ENCODE peak calls at places on chromosome 10, in seven cellular contexts. N, S, P, A, F, W and Q are unnamed samples.

GRCh38 chr10:51168086-51168815 is 94.0 kb downstream of the PRKG1 start:
- DNase-seq in N (no peak), S (no peak), P (no peak), A (no peak), F (no peak), W (no peak), Q (no peak)

GRCh38 chr10:99532687-99533495 is at the start of gene NKX2-3:
- DNase-seq in N (no peak), S (peak), P (peak), A (peak), F (no peak), W (peak), Q (no peak)

GRCh38 chr10:33237736-33238624 is 96.5 kb downstream of the NRP1 start:
- DNase-seq in N (no peak), S (no peak), P (peak), A (no peak), F (no peak), W (peak), Q (peak)

GRCh38 chr10:94279835-94280709 is 82.7 kb downstream of the NOC3L start:
- DNase-seq in N (peak), S (peak), P (peak), A (peak), F (no peak), W (peak), Q (no peak)

GRCh38 chr10:4067552-4068254 is 282.7 kb upstream of the KLF6 start:
- DNase-seq in N (no peak), S (peak), P (peak), A (no peak), F (no peak), W (no peak), Q (no peak)

GRCh38 chr10:14884082-14884481 is 5.4 kb downstream of the SUV39H2 start:
- DNase-seq in N (no peak), S (no peak), P (no peak), A (no peak), F (no peak), W (no peak), Q (no peak)

GRCh38 chr10:15321431-15322321 is 49.4 kb downstream of the FAM171A1 start:
- DNase-seq in N (peak), S (no peak), P (peak), A (no peak), F (no peak), W (peak), Q (peak)

GRCh38 chr10:37844644-37845043 is 12.8 kb downstream of the ZNF248 start:
- DNase-seq in N (no peak), S (no peak), P (no peak), A (no peak), F (no peak), W (no peak), Q (no peak)

GRCh38 chr10:97849101-97849490 is 547 bp upstream of the GOLGA7B start:
- DNase-seq in N (no peak), S (peak), P (no peak), A (no peak), F (no peak), W (no peak), Q (no peak)

GRCh38 chr10:30529373-30529998 is 95.5 kb downstream of the MAP3K8 start:
- DNase-seq in N (peak), S (peak), P (no peak), A (no peak), F (peak), W (no peak), Q (no peak)

GRCh38 chr10:17353568-17353967 is 100.8 kb downstream of the ST8SIA6 start:
- DNase-seq in N (no peak), S (no peak), P (no peak), A (no peak), F (no peak), W (no peak), Q (peak)

GRCh38 chr10:23884671-23885070 is 324.3 kb upstream of the KIAA1217 start:
- DNase-seq in N (no peak), S (no peak), P (no peak), A (no peak), F (no peak), W (no peak), Q (no peak)

GRCh38 chr10:119538632-119539358 is 3.7 kb downstream of the RGS10 start:
- DNase-seq in N (no peak), S (no peak), P (no peak), A (no peak), F (no peak), W (no peak), Q (no peak)

GRCh38 chr10:58586282-58586681 is 73.6 kb downstream of the BICC1 start:
- DNase-seq in N (no peak), S (no peak), P (no peak), A (no peak), F (no peak), W (no peak), Q (no peak)

GRCh38 chr10:5692476-5693358 is 8.1 kb downstream of the TASOR2 start:
- DNase-seq in N (peak), S (peak), P (peak), A (peak), F (peak), W (peak), Q (peak)
- H3K27ac ChIP-seq in N (no peak), S (peak), P (peak), A (no peak), F (no peak), W (peak), Q (no peak)

GRCh38 chr10:12973149-12973718 is 28.3 kb downstream of the CCDC3 start:
- DNase-seq in N (no peak), S (no peak), P (peak), A (peak), F (no peak), W (no peak), Q (no peak)

GRCh38 chr10:12972146-12972545 is 29.4 kb downstream of the CCDC3 start:
- DNase-seq in N (no peak), S (no peak), P (no peak), A (no peak), F (no peak), W (no peak), Q (no peak)

GRCh38 chr10:12974123-12974844 is 27.2 kb downstream of the CCDC3 start:
- DNase-seq in N (no peak), S (no peak), P (no peak), A (no peak), F (no peak), W (no peak), Q (no peak)

GRCh38 chr10:12969951-12970350 is 31.6 kb downstream of the CCDC3 start:
- DNase-seq in N (no peak), S (no peak), P (no peak), A (no peak), F (no peak), W (peak), Q (peak)

DNA sequence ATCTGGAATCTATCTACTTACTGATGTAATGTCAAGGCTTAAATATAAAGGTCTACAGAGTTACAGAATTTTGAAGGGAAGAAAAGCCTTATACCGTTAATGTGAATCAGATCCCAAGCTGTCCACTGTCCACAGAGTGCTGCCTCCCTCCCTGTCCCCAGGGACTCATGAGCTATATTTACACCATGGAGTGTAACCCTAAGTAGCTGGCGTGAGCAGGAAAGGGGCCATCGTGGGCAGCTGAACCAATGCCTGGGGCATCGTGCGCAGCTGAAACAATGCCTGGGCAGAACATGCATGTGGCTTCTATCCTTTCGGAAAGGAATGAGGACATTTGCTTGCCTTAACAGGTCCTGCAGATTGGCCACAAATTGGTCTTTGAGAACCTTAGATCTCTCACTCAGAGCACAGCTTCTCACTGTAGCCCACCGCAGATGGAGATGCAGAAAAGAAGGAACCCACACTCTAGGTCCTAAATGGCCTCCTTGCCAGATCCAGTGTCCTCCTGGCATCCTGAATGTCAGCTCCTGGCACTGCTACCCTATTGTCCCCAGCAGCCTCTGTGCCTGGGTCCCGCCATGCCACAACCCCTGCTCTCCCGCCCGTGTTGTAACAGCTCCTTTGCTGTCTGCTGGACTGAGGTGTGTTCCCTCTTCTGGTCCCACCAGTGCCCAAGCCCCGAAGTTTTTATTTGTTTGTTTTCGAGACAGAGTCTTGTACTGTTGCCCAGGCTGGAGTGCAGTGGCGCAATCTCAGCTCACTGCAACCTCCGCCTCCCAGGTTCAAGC is 30.3 kb downstream of the CCDC3 start:
- DNase-seq in N (no peak), S (no peak), P (no peak), A (no peak), F (no peak), W (no peak), Q (no peak)
- H3K27ac ChIP-seq in N (no peak), S (no peak), P (no peak), A (no peak), F (no peak), W (no peak), Q (no peak)

GRCh38 chr10:31942435-31942834 is 13.8 kb upstream of the ARHGAP12 start:
- DNase-seq in N (no peak), S (no peak), P (no peak), A (no peak), F (no peak), W (no peak), Q (no peak)
- H3K27ac ChIP-seq in N (no peak), S (no peak), P (no peak), A (no peak), F (no peak), W (no peak), Q (no peak)

DNA sequence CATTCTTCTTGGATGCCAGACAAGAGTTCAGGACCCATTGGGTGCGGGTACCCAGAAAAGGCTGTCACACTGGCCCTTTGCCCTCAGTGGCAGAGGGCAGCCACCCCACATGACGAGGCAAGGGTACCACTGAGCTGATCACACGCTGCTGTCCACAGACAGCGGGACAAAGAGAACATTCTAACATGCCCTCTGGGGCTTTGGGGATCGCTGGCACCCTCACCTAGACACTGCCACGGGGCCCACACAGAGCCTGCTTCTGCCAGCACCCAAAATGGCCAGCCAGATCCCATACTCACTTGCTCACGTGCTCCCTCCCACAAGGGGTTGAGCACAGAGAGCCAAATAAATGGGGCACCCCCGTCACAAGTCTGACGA is 16.7 kb upstream of the SPOCK2 start:
- DNase-seq in N (no peak), S (no peak), P (no peak), A (no peak), F (no peak), W (no peak), Q (no peak)
- H3K27ac ChIP-seq in N (peak), S (no peak), P (no peak), A (no peak), F (no peak), W (no peak), Q (no peak)

GRCh38 chr10:70564901-70565351 is 37.6 kb downstream of the PRF1 start:
- DNase-seq in N (no peak), S (no peak), P (no peak), A (no peak), F (no peak), W (no peak), Q (no peak)
- H3K27ac ChIP-seq in N (no peak), S (no peak), P (no peak), A (no peak), F (no peak), W (no peak), Q (no peak)

DNA sequence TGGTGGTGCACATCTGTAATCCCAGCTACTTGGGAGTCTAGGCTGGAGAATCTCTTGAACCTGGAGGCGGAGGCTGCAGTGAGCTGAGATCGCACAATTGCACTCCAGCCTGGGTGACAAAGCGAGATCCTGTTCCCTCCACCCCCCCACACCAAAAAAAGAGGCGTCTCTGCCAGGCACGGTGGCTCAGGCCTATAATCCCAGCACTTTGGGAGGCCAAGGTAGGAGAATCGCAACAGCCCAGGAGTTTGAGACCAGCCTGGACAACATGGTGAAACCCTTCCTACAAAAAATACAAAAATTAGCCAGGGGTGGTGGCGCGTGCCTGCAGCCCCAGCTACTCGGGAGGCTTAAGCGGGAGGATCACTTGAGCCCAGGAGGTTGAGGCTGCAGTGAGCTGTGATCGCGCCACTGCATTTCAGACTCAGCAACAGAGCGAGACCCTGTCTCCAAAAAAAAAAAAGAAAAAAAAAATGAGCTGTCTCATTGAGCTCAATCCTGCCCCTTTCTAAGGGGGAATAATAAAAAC is 1.8 kb downstream of the ACTR1A start:
- DNase-seq in N (no peak), S (no peak), P (no peak), A (no peak), F (no peak), W (no peak), Q (no peak)
- H3K27ac ChIP-seq in N (peak), S (no peak), P (no peak), A (no peak), F (no peak), W (no peak), Q (no peak)

DNA sequence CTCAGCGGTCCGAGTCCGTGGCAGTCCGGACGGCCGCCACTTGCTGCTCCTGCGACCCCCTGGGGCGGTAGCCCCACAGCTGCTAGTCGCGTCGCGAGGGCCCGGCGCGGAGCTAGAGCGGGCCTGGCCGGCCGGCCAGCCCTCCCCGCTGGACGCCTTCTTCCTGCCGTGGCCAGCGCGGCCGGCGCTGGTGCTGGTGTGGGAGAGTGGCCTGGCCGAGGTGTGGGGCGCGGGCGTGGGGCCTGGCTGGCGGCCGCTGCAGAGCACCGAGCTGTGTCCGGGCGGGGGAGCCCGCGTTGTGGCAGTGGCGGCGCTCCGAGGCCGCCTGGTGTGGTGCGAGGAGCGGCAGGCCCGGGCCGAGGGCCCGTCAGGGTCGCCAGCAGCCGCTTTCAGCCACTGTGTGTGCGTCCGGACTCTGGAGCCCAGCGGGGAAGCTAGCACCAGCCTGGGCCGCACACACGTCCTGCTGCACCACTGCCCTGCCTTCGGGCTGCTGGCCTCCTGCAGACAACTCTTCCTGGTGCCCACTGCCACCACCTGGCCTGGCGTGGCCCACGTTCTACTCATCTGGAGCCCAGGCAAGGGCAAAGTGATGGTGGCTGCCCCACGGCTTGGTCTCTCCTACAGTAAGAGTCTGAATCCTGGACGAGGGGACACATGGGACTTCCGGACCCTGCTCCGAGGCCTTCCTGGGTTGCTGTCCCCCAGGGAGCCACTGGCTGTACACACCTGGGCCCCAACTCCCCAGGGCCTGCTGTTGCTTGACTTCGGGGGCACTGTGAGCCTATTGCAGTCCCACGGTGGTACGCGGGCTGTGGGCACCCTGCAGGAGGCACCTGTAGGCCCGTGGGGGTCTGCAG is 642 bp downstream of the HPS6 start:
- DNase-seq in N (no peak), S (peak), P (peak), A (peak), F (peak), W (no peak), Q (no peak)
- H3K27ac ChIP-seq in N (peak), S (peak), P (peak), A (no peak), F (peak), W (peak), Q (peak)

DNA sequence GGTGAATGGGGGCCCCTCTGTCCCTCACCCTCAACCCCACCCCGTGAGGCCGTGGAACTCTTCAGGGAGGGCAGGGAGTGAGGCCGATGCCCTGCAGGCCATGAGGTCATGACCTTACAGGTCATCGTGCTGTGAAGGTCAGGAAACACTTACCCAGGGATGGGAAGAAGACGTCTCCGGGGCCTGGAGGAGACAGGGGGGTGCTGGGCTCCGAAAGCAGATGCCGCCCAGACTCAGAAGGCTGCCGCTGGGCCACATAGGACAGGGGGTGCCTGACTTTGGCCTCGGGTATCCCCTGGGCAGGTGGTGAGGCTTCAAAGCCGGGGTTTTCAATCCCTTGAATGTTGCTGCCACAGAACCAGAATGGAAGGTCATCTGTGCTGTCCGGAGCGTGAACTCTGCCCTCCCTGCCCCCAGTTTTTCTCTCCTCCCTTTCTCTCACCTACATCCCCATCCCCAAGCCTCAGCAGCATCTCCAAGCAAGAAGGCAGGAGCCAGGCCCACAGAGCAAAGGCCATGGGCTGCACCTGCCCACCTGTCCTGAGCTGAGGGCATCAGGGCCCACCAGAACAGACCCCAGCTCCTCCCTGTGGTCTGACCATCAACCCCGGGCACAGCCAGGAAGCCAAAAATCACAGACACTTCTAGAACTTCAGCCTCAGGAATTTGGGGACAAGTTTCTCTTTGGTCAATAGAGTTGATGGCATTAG is 21.6 kb downstream of the VSIR start:
- DNase-seq in N (no peak), S (no peak), P (no peak), A (no peak), F (no peak), W (no peak), Q (no peak)
- H3K27ac ChIP-seq in N (no peak), S (no peak), P (no peak), A (no peak), F (no peak), W (no peak), Q (no peak)

DNA sequence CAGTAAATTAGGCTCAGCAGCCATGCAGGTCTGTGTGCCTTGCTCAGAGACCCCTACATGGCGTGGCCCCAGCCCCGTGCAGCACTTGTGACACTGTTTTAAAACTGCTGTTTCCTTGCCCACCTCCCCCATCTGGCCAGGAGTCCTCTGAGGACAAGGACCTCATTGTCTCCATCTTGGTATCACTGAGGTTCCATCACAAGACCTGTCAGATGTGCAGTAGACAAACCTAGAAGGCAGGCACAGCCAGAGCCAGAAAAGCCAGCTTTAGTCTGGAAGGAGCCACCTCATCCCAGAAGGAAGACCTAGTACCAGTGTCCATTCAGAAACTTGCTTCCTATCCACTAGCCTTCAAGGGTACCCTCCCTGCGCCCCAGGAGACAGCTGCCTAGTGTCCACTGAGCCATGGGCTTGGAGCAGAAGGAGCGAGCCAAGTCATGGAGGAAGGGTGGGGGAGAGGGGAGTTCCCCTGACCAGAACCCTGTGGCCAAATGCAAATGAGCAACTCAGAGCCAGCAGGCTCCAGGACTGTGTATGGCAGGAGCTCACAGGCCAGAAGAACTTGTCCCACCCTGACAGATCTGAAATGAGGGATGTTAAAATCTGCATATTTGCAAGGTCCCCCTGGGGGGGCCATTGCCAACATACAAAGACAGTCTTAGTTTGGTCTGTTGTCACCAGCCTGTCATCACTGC is 176.1 kb downstream of the SH3PXD2A start:
- DNase-seq in N (no peak), S (no peak), P (peak), A (no peak), F (no peak), W (no peak), Q (peak)
- H3K27ac ChIP-seq in N (peak), S (peak), P (no peak), A (no peak), F (peak), W (peak), Q (no peak)

DNA sequence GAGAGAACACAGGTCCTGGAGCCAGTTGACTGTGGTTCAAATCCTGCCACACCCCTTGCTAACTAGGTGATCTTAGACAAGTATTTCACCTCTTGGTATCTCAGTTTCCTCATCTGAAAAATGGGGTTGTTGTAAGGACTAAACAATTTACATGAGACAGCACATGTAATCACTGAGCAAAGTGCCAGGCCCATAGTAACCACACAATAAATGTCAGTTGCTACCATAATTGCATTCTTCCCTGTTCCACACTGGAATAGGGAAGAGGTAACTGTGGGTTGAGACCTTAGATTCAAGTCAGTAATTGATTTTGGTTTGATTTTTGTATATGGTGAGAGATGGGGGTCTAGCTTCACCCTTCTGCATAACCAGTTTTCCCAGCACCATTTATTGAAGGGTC is 91.4 kb upstream of the PDLIM1 start:
- DNase-seq in N (no peak), S (no peak), P (no peak), A (no peak), F (no peak), W (no peak), Q (no peak)
- H3K27ac ChIP-seq in N (peak), S (no peak), P (no peak), A (no peak), F (no peak), W (no peak), Q (no peak)